ENCODE peak calls at places on chromosomes 4 and X, in ten cellular contexts. I is K562, E is cardiac fibroblast, F is AG08396, C is GM20000, K is Ammon's horn, G is HFFc6, Y is Calu3, M is T-helper 1 cell, Z is memory B cell. L is an unnamed sample.

GRCh38 chr4:139554726-139555072 is 1.3 kb downstream of the SETD7 start:
- DNase-seq in Y (no peak), F (no peak), E (no peak), I (no peak), M (no peak), K (no peak), C (no peak), G (no peak), Z (no peak), L (no peak)

GRCh38 chr4:101527186-101527585 is 179.9 kb upstream of the PPP3CA start:
- DNase-seq in Z (no peak), G (no peak), F (no peak), Y (no peak), C (peak), I (no peak), M (peak), K (no peak), E (no peak), L (peak)

GRCh38 chr4:140308366-140309123 is 64.9 kb upstream of the SCOC start:
- DNase-seq in I (no peak), Z (no peak), M (no peak), F (peak), Y (no peak), E (peak), C (no peak), G (peak), K (peak), L (no peak)

GRCh38 chr4:1575418-1576199 is 108.5 kb downstream of the FAM53A start:
- DNase-seq in E (no peak), G (no peak), M (no peak), I (no peak), K (no peak), F (no peak), Z (no peak), Y (no peak), C (no peak), L (no peak)

GRCh38 chr4:169351860-169352259 is 81.1 kb upstream of the SH3RF1 start:
- DNase-seq in G (no peak), I (no peak), F (peak), M (no peak), Z (no peak), K (peak), C (no peak), Y (peak), E (peak), L (no peak)

GRCh38 chr4:96395747-96396146 is 555.9 kb downstream of the PDHA2 start:
- DNase-seq in F (no peak), M (no peak), G (no peak), C (no peak), Z (no peak), E (no peak), K (no peak), I (no peak), Y (no peak), L (no peak)

GRCh38 chr4:169337510-169337909 is 66.8 kb upstream of the SH3RF1 start:
- DNase-seq in K (no peak), E (peak), F (peak), M (no peak), I (no peak), G (peak), Y (no peak), Z (no peak), C (no peak), L (no peak)

GRCh38 chr4:140061883-140062282 is 92.1 kb downstream of the MAML3 start:
- DNase-seq in G (no peak), I (no peak), C (no peak), Z (no peak), K (no peak), F (no peak), Y (no peak), E (no peak), M (no peak), L (no peak)

GRCh38 chr4:140903522-140903928 is 147.3 kb upstream of the TBC1D9 start:
- DNase-seq in K (no peak), F (no peak), C (no peak), Z (no peak), I (no peak), G (no peak), M (no peak), Y (no peak), E (no peak), L (no peak)

GRCh38 chr4:141463678-141464077 is 172.7 kb upstream of the IL15 start:
- DNase-seq in I (no peak), F (no peak), K (no peak), M (no peak), E (no peak), Y (no peak), G (no peak), C (no peak), Z (no peak), L (no peak)

GRCh38 chr4:73648478-73648877 is 28.2 kb upstream of the RASSF6 start:
- DNase-seq in E (no peak), F (no peak), I (no peak), G (no peak), M (no peak), Y (no peak), K (no peak), Z (no peak), C (no peak), L (no peak)

GRCh38 chr4:43983610-43984009 is 465.0 kb downstream of the KCTD8 start:
- DNase-seq in I (no peak), Y (no peak), C (no peak), E (no peak), K (no peak), G (no peak), F (no peak), M (no peak), Z (no peak), L (no peak)

GRCh38 chrX:149631293-149632165 is at the start of gene TMEM185A:
- DNase-seq in K (peak), C (peak), E (peak), I (peak), Z (peak), Y (peak), F (peak), M (peak), G (peak), L (peak)

GRCh38 chr4:18767921-18768320 is 746.4 kb upstream of the LCORL start:
- DNase-seq in E (no peak), Y (no peak), G (no peak), I (no peak), F (no peak), M (no peak), K (no peak), C (no peak), Z (no peak), L (no peak)

GRCh38 chr4:13349096-13349495 is 135.0 kb downstream of the RAB28 start:
- DNase-seq in G (peak), I (no peak), E (peak), C (no peak), K (no peak), F (peak), Y (no peak), M (no peak), Z (no peak), L (no peak)

GRCh38 chrX:124690495-124690894 is 344.1 kb downstream of the SH2D1A start:
- DNase-seq in I (no peak), M (no peak), G (no peak), Y (no peak), Z (no peak), F (no peak), E (no peak), K (no peak), C (no peak), L (no peak)

GRCh38 chr4:39319678-39320077 is 46.5 kb downstream of the RFC1 start:
- DNase-seq in E (peak), Y (peak), Z (no peak), I (no peak), G (peak), F (peak), M (no peak), C (no peak), K (no peak), L (no peak)

GRCh38 chr4:109574443-109574850 is 14.4 kb downstream of the MCUB start:
- DNase-seq in I (no peak), K (no peak), Z (no peak), G (no peak), Y (peak), E (peak), M (no peak), C (no peak), F (no peak), L (no peak)

GRCh38 chrX:153926863-153927685 is 1.0 kb upstream of the ARHGAP4 start:
- DNase-seq in F (no peak), K (peak), E (peak), M (peak), G (no peak), I (no peak), Z (peak), Y (no peak), C (peak), L (peak)

GRCh38 chr4:87941537-87942392 is 33.7 kb upstream of the SPP1 start:
- DNase-seq in Z (no peak), G (no peak), Y (no peak), C (no peak), F (no peak), E (no peak), M (no peak), K (no peak), I (no peak), L (no peak)

GRCh38 chr4:180152831-180153230 is 2090.4 kb upstream of the TENM3 start:
- DNase-seq in I (no peak), G (no peak), K (no peak), Y (no peak), F (no peak), M (no peak), C (no peak), Z (no peak), E (no peak), L (no peak)

GRCh38 chrX:35445912-35446311 is 352.2 kb upstream of the MAGEB16 start:
- DNase-seq in C (no peak), K (no peak), G (no peak), F (no peak), M (no peak), E (no peak), Z (no peak), I (no peak), Y (no peak), L (no peak)

GRCh38 chr4:179007758-179008157 is 1565.5 kb upstream of the AGA start:
- DNase-seq in I (no peak), G (no peak), E (no peak), Z (no peak), M (no peak), F (no peak), C (no peak), K (no peak), Y (no peak), L (no peak)

GRCh38 chr4:39542633-39543393 is 15.6 kb upstream of the UGDH start:
- DNase-seq in C (no peak), I (no peak), E (no peak), F (no peak), Y (no peak), M (no peak), Z (no peak), K (no peak), G (no peak), L (no peak)

GRCh38 chr4:72991889-72992288 is 77.6 kb downstream of the COX18 start:
- DNase-seq in Z (no peak), I (no peak), E (no peak), G (no peak), Y (no peak), M (no peak), F (no peak), K (no peak), C (no peak), L (no peak)

GRCh38 chrX:80876877-80877276 is 67.2 kb upstream of the BRWD3 start:
- DNase-seq in C (peak), Z (no peak), I (no peak), Y (no peak), K (peak), E (peak), G (peak), M (no peak), F (peak), L (no peak)

GRCh38 chr4:128256539-128256938 is 31.1 kb downstream of the PGRMC2 start:
- DNase-seq in I (no peak), Y (no peak), K (no peak), E (no peak), Z (no peak), M (no peak), C (no peak), G (no peak), F (no peak), L (no peak)

GRCh38 chr4:39056023-39056422 is 6.0 kb upstream of the KLHL5 start:
- DNase-seq in Z (no peak), Y (no peak), I (no peak), K (no peak), C (no peak), E (no peak), G (no peak), F (no peak), M (no peak), L (no peak)

GRCh38 chr4:85495621-85496020 is 20.7 kb downstream of the ARHGAP24 start:
- DNase-seq in M (no peak), E (peak), F (no peak), K (no peak), Z (no peak), Y (no peak), I (no peak), C (no peak), G (no peak), L (no peak)